ENCODE peak calls at places on chromosome 1, in six cellular contexts. C, W, X, B, E and D are unnamed samples.

GRCh38 chr1:235908742-235909520 is 42.2 kb upstream of the LYST start:
- DNase-seq in C (peak; percentile 75), W (no peak), X (no peak), B (peak; percentile 39), E (peak; percentile 82), D (no peak)

GRCh38 chr1:228226956-228227791 is 19.3 kb downstream of the OBSCN start:
- DNase-seq in C (peak; percentile 28), W (no peak), X (no peak), B (no peak), E (no peak), D (no peak)

GRCh38 chr1:220084460-220084859 is 5.1 kb downstream of the BPNT1 start:
- DNase-seq in C (no peak), W (no peak), X (no peak), B (no peak), E (no peak), D (peak; percentile 22)

GRCh38 chr1:153599847-153600246 is 13.1 kb downstream of the S100A16 start:
- DNase-seq in C (no peak), W (no peak), X (no peak), B (no peak), E (no peak), D (no peak)

GRCh38 chr1:35577071-35577998 is 4.2 kb downstream of the TFAP2E start:
- DNase-seq in C (no peak), W (no peak), X (no peak), B (no peak), E (no peak), D (no peak)

GRCh38 chr1:10479276-10479675 is 4.5 kb downstream of the PEX14 start:
- DNase-seq in C (no peak), W (no peak), X (no peak), B (no peak), E (no peak), D (no peak)

GRCh38 chr1:194795917-194796593 is 1609.6 kb upstream of the B3GALT2 start:
- DNase-seq in C (no peak), W (no peak), X (no peak), B (no peak), E (no peak), D (no peak)

GRCh38 chr1:210598135-210598652 is 269.5 kb downstream of the HHAT start:
- DNase-seq in C (peak; percentile 86), W (no peak), X (peak; percentile 71), B (no peak), E (peak; percentile 96), D (no peak)

GRCh38 chr1:156665539-156665938 is 11.7 kb downstream of the NES start:
- DNase-seq in C (no peak), W (peak; percentile 34), X (no peak), B (no peak), E (no peak), D (no peak)

GRCh38 chr1:30929944-30930525 is 21.5 kb upstream of the SDC3 start:
- DNase-seq in C (no peak), W (peak; percentile 12), X (no peak), B (no peak), E (no peak), D (no peak)

GRCh38 chr1:90802622-90803021 is 85.5 kb upstream of the BARHL2 start:
- DNase-seq in C (no peak), W (no peak), X (no peak), B (no peak), E (no peak), D (no peak)

GRCh38 chr1:59814901-59815825 is at the start of gene HOOK1:
- DNase-seq in C (no peak), W (peak; percentile 91), X (no peak), B (no peak), E (no peak), D (no peak)

GRCh38 chr1:220067246-220068204 is 21.2 kb upstream of the EPRS1 start:
- DNase-seq in C (no peak), W (no peak), X (no peak), B (no peak), E (no peak), D (no peak)

GRCh38 chr1:5519366-5520135 is 472.7 kb downstream of the NPHP4 start:
- DNase-seq in C (no peak), W (no peak), X (no peak), B (no peak), E (no peak), D (no peak)

GRCh38 chr1:201946224-201946908 is at the start of gene LMOD1:
- DNase-seq in C (peak; percentile 81), W (peak; percentile 86), X (no peak), B (peak; percentile 60), E (peak; percentile 86), D (peak; percentile 49)

GRCh38 chr1:215156232-215156631 is 73.7 kb downstream of the KCNK2 start:
- DNase-seq in C (no peak), W (no peak), X (no peak), B (no peak), E (peak; percentile 46), D (no peak)

GRCh38 chr1:150456161-150456647 is 31.0 kb upstream of the TARS2 start:
- DNase-seq in C (no peak), W (no peak), X (no peak), B (no peak), E (no peak), D (no peak)

GRCh38 chr1:43256675-43257570 is 12.9 kb upstream of the TMEM125 start:
- DNase-seq in C (no peak), W (no peak), X (no peak), B (no peak), E (no peak), D (no peak)

GRCh38 chr1:19710825-19711611 is 46.3 kb downstream of the HTR6 start:
- DNase-seq in C (no peak), W (no peak), X (no peak), B (no peak), E (no peak), D (no peak)

GRCh38 chr1:227999056-227999930 is 7.5 kb upstream of the WNT3A start:
- DNase-seq in C (peak; percentile 48), W (peak; percentile 84), X (peak; percentile 25), B (no peak), E (peak; percentile 34), D (peak; percentile 52)

GRCh38 chr1:48236716-48237470 is 14.4 kb downstream of the SLC5A9 start:
- DNase-seq in C (no peak), W (no peak), X (peak; percentile 3), B (no peak), E (peak; percentile 26), D (no peak)

GRCh38 chr1:1210726-1211540 is 3.0 kb downstream of the TNFRSF4 start:
- DNase-seq in C (no peak), W (peak; percentile 73), X (no peak), B (no peak), E (no peak), D (no peak)

GRCh38 chr1:36157115-36157903 is 1.3 kb downstream of the MAP7D1 start:
- DNase-seq in C (no peak), W (no peak), X (no peak), B (no peak), E (no peak), D (no peak)

GRCh38 chr1:35203295-35203694 is 10.3 kb upstream of the SFPQ start:
- DNase-seq in C (no peak), W (no peak), X (no peak), B (no peak), E (no peak), D (no peak)

GRCh38 chr1:212957546-212957945 is 7.2 kb downstream of the VASH2 start:
- DNase-seq in C (no peak), W (no peak), X (no peak), B (no peak), E (no peak), D (no peak)

GRCh38 chr1:168019407-168019806 is 82.5 kb upstream of the MPC2 start:
- DNase-seq in C (no peak), W (no peak), X (no peak), B (no peak), E (no peak), D (no peak)